ENCODE peak calls at places on chromosomes 4 and X, in ten cellular contexts. Z, Y, D, W, H, E, C, A, R and F are unnamed samples.

GRCh38 chr4:118281611-118282442 is 71.0 kb downstream of the PRSS12 start:
- DNase-seq in E (peak; percentile 52), D (peak; percentile 18), H (peak; percentile 51), W (peak; percentile 63), R (peak; percentile 82), C (no peak), A (no peak), Y (peak; percentile 63), Z (peak; percentile 71), F (peak; percentile 55)

GRCh38 chr4:102787096-102787867 is 26.5 kb upstream of the MANBA start:
- DNase-seq in R (peak; percentile 86), C (no peak), A (no peak), E (peak; percentile 87), W (no peak), Z (peak; percentile 63), D (no peak), H (peak; percentile 46), Y (peak; percentile 87), F (peak; percentile 44)

GRCh38 chrX:14591976-14592375 is 62.6 kb downstream of the GLRA2 start:
- DNase-seq in W (no peak), C (no peak), H (no peak), Z (peak; percentile 21), A (no peak), D (no peak), R (no peak), Y (peak; percentile 36), E (peak; percentile 53), F (no peak)

GRCh38 chr4:169800541-169800940 is 42.8 kb upstream of the HPF1 start:
- DNase-seq in E (no peak), R (no peak), Y (no peak), H (no peak), A (no peak), Z (no peak), W (no peak), C (no peak), D (no peak), F (no peak)

GRCh38 chr4:175562537-175562936 is 249.5 kb downstream of the GPM6A start:
- DNase-seq in H (no peak), C (no peak), R (no peak), A (no peak), Z (no peak), Y (no peak), E (no peak), W (no peak), D (no peak), F (no peak)

GRCh38 chr4:650951-651883 is 22.9 kb downstream of the ATP5ME start:
- DNase-seq in D (no peak), R (no peak), E (no peak), Z (no peak), W (no peak), A (no peak), C (no peak), Y (no peak), H (peak; percentile 7), F (no peak)

GRCh38 chr4:41815478-41815877 is 67.0 kb upstream of the PHOX2B start:
- DNase-seq in H (peak; percentile 16), A (no peak), C (no peak), D (no peak), Y (no peak), R (no peak), W (no peak), Z (no peak), E (no peak), F (peak; percentile 35)

GRCh38 chrX:38699603-38700110 is 101.6 kb upstream of the MID1IP1 start:
- DNase-seq in C (no peak), D (no peak), R (peak; percentile 18), Z (no peak), E (no peak), A (no peak), W (no peak), Y (no peak), H (no peak), F (no peak)

GRCh38 chr4:24211821-24212220 is 322.0 kb upstream of the PPARGC1A start:
- DNase-seq in R (peak; percentile 48), C (no peak), Z (peak; percentile 83), Y (peak; percentile 94), E (peak; percentile 76), W (peak; percentile 5), D (no peak), A (no peak), H (no peak), F (peak; percentile 29)

GRCh38 chr4:111475001-111475400 is 670.3 kb upstream of the FAM241A start:
- DNase-seq in E (peak; percentile 60), H (peak; percentile 6), Y (peak; percentile 66), Z (peak; percentile 28), A (no peak), D (peak; percentile 17), C (no peak), W (peak; percentile 53), R (peak; percentile 66), F (peak; percentile 52)

GRCh38 chrX:110097920-110098319 is 95.0 kb downstream of the TMEM164 start:
- DNase-seq in R (no peak), Z (no peak), D (no peak), A (no peak), C (no peak), E (no peak), H (no peak), W (no peak), Y (no peak), F (no peak)

GRCh38 chr4:138553001-138553845 is 311.1 kb upstream of the SLC7A11 start:
- DNase-seq in Y (no peak), W (no peak), A (no peak), E (no peak), D (no peak), R (no peak), Z (no peak), H (no peak), C (no peak), F (no peak)

GRCh38 chr4:156763511-156763910 is 208.1 kb downstream of the PDGFC start:
- DNase-seq in E (no peak), A (no peak), C (no peak), D (no peak), R (peak; percentile 80), Y (no peak), H (no peak), Z (peak; percentile 59), W (no peak), F (no peak)

GRCh38 chr4:25013756-25014737 is 16.7 kb downstream of the LGI2 start:
- DNase-seq in D (no peak), W (no peak), Z (no peak), A (no peak), Y (peak; percentile 39), H (no peak), E (no peak), C (no peak), R (no peak), F (no peak)

GRCh38 chr4:24763631-24764302 is 31.6 kb upstream of the SOD3 start:
- DNase-seq in R (peak; percentile 47), W (no peak), A (no peak), C (peak; percentile 37), E (peak; percentile 53), Y (peak; percentile 57), D (no peak), H (peak; percentile 97), Z (peak; percentile 90), F (peak; percentile 88)

GRCh38 chr4:52019941-52020657 is at the start of gene LRRC66:
- DNase-seq in Z (no peak), R (peak; percentile 28), Y (no peak), D (peak; percentile 66), H (no peak), E (peak; percentile 41), W (no peak), A (no peak), C (no peak), F (peak; percentile 16)

GRCh38 chr4:26300314-26301307 is 20.2 kb upstream of the RBPJ start:
- DNase-seq in E (no peak), C (no peak), A (no peak), Y (peak; percentile 73), H (no peak), Z (peak; percentile 40), D (no peak), W (no peak), R (peak; percentile 75), F (no peak)

GRCh38 chrX:109774136-109774535 is 41.1 kb upstream of the ACSL4 start:
- DNase-seq in Y (peak; percentile 34), E (peak; percentile 60), C (no peak), A (no peak), W (no peak), D (no peak), R (peak; percentile 47), H (no peak), Z (no peak), F (no peak)

GRCh38 chr4:107500551-107500950 is 219.5 kb downstream of the PAPSS1 start:
- DNase-seq in Y (no peak), R (no peak), C (no peak), D (no peak), A (no peak), Z (no peak), W (no peak), E (no peak), H (no peak), F (no peak)

GRCh38 chr4:151199496-151200190 is 77.3 kb upstream of the PRSS48 start:
- DNase-seq in D (peak; percentile 47), R (peak; percentile 68), H (no peak), Y (no peak), A (no peak), W (no peak), C (no peak), Z (no peak), E (no peak), F (no peak)

GRCh38 chr4:76748649-76749048 is 149.3 kb downstream of the SOWAHB start:
- DNase-seq in H (no peak), C (no peak), E (peak; percentile 61), W (no peak), A (peak; percentile 43), R (peak; percentile 60), Z (peak; percentile 49), Y (peak; percentile 59), D (peak; percentile 12), F (peak; percentile 57)
- TF ChIP-seq CTCF in H (peak; percentile 48), C (no peak), E (peak; percentile 11), W (peak; percentile 41), A (peak; percentile 20), R (peak; percentile 3), Z (no peak), Y (peak; percentile 34), D (peak; percentile 35), F (peak; percentile 7)

GRCh38 chr4:100962698-100963097 is 384.6 kb downstream of the PPP3CA start:
- DNase-seq in E (no peak), R (no peak), A (no peak), D (no peak), Z (no peak), Y (no peak), H (no peak), C (no peak), W (no peak), F (no peak)

GRCh38 chr4:100960232-100960631 is 387.1 kb downstream of the PPP3CA start:
- DNase-seq in H (peak; percentile 54), E (peak; percentile 19), D (no peak), Y (peak; percentile 15), Z (no peak), W (no peak), R (peak; percentile 23), A (no peak), C (no peak), F (no peak)
- TF ChIP-seq CTCF in H (no peak), E (no peak), D (no peak), Y (no peak), Z (no peak), W (no peak), R (no peak), A (no peak), C (no peak), F (no peak)

GRCh38 chrX:74420194-74421035 is 878 bp upstream of the SLC16A2 start:
- DNase-seq in W (peak; percentile 19), Y (peak; percentile 59), E (peak; percentile 58), Z (peak; percentile 70), C (peak; percentile 49), R (peak; percentile 84), D (no peak), A (peak; percentile 20), H (peak; percentile 66), F (peak; percentile 60)
- TF ChIP-seq CTCF in W (no peak), Y (no peak), E (no peak), Z (no peak), C (no peak), R (no peak), D (peak; percentile 19), A (no peak), H (no peak), F (no peak)

GRCh38 chrX:68343551-68343950 is 89.7 kb downstream of the OPHN1 start:
- DNase-seq in E (no peak), A (no peak), D (no peak), Z (peak; percentile 2), W (no peak), R (peak; percentile 4), H (no peak), C (no peak), Y (no peak), F (no peak)
- TF ChIP-seq CTCF in E (no peak), A (no peak), D (no peak), Z (no peak), W (no peak), R (no peak), H (no peak), C (no peak), Y (no peak), F (no peak)